ENCODE peak calls at places on chromosomes 13 and 19, in six cellular contexts. I, X, E, M, O and A are unnamed samples.
A peak's percentile ranks its signal among the peaks of the same experiment; 100 is the strongest.

GRCh38 chr13:113576597-113576996 is 8.0 kb upstream of the TFDP1 start:
- DNase-seq in I (no peak), X (no peak), E (no peak), M (no peak), O (no peak), A (no peak)

GRCh38 chr19:56705939-56706338 is 34.4 kb upstream of the ZNF835 start:
- DNase-seq in I (no peak), X (no peak), E (no peak), M (no peak), O (no peak), A (no peak)

GRCh38 chr13:110359840-110360301 is 52.8 kb downstream of the COL4A2 start:
- DNase-seq in I (no peak), X (no peak), E (no peak), M (no peak), O (no peak), A (no peak)

GRCh38 chr19:38003427-38004099 is 96.6 kb downstream of the SIPA1L3 start:
- DNase-seq in I (peak; percentile 98), X (peak; percentile 54), E (peak; percentile 61), M (no peak), O (peak; percentile 63), A (peak; percentile 89)

GRCh38 chr13:101698400-101698799 is 245.9 kb downstream of the ITGBL1 start:
- DNase-seq in I (no peak), X (no peak), E (no peak), M (no peak), O (no peak), A (no peak)

GRCh38 chr13:23728807-23729206 is 158.6 kb downstream of the TNFRSF19 start:
- DNase-seq in I (no peak), X (no peak), E (no peak), M (no peak), O (no peak), A (no peak)

GRCh38 chr13:112700291-112701060 is 10.6 kb downstream of the ATP11A start:
- DNase-seq in I (no peak), X (no peak), E (no peak), M (no peak), O (no peak), A (no peak)

GRCh38 chr13:23320926-23321533 is 112.5 kb downstream of the SACS start:
- DNase-seq in I (peak; percentile 7), X (no peak), E (no peak), M (no peak), O (no peak), A (no peak)

GRCh38 chr19:13119654-13120053 is 1.6 kb downstream of the NACC1 start:
- DNase-seq in I (no peak), X (no peak), E (no peak), M (no peak), O (no peak), A (no peak)

GRCh38 chr19:16591803-16592556 is 19.8 kb upstream of the SLC35E1 start:
- DNase-seq in I (no peak), X (no peak), E (no peak), M (no peak), O (no peak), A (no peak)

GRCh38 chr19:3604227-3604986 is 2.3 kb downstream of the TBXA2R start:
- DNase-seq in I (no peak), X (no peak), E (no peak), M (no peak), O (no peak), A (peak; percentile 78)

GRCh38 chr19:38473201-38473600 is 39.7 kb downstream of the RYR1 start:
- DNase-seq in I (no peak), X (no peak), E (no peak), M (no peak), O (no peak), A (no peak)

GRCh38 chr19:49338691-49339363 is 3.6 kb downstream of the CD37 start:
- DNase-seq in I (peak; percentile 52), X (peak; percentile 90), E (peak; percentile 86), M (no peak), O (peak; percentile 92), A (peak; percentile 88)

GRCh38 chr13:37869756-37870488 is at the start of gene TRPC4:
- DNase-seq in I (peak; percentile 22), X (peak; percentile 20), E (peak; percentile 66), M (no peak), O (peak; percentile 71), A (peak; percentile 83)

GRCh38 chr13:97506511-97506910 is 72.5 kb downstream of the RAP2A start:
- DNase-seq in I (peak; percentile 44), X (no peak), E (no peak), M (no peak), O (no peak), A (no peak)

GRCh38 chr19:18223860-18224524 is 2.2 kb downstream of the PDE4C start:
- DNase-seq in I (peak; percentile 18), X (peak; percentile 49), E (peak; percentile 75), M (no peak), O (peak; percentile 73), A (peak; percentile 83)

GRCh38 chr13:42396501-42396900 is 124.5 kb downstream of the AKAP11 start:
- DNase-seq in I (no peak), X (no peak), E (no peak), M (no peak), O (no peak), A (no peak)

GRCh38 chr13:51420681-51421476 is 32.0 kb downstream of the INTS6 start:
- DNase-seq in I (no peak), X (no peak), E (no peak), M (no peak), O (no peak), A (no peak)

GRCh38 chr13:52659340-52659739 is 6.7 kb downstream of the SUGT1 start:
- DNase-seq in I (no peak), X (no peak), E (no peak), M (no peak), O (no peak), A (no peak)

GRCh38 chr19:18700501-18701249 is 17.2 kb downstream of the CRTC1 start:
- DNase-seq in I (peak; percentile 43), X (peak; percentile 79), E (peak; percentile 78), M (peak; percentile 54), O (no peak), A (peak; percentile 86)

GRCh38 chr13:113005076-113005865 is 36.3 kb downstream of the MCF2L start:
- DNase-seq in I (no peak), X (no peak), E (no peak), M (no peak), O (no peak), A (no peak)

GRCh38 chr19:6528544-6529121 is 2.2 kb upstream of the TNFSF9 start:
- DNase-seq in I (no peak), X (peak; percentile 51), E (no peak), M (no peak), O (no peak), A (no peak)

GRCh38 chr19:6529351-6529750 is 1.5 kb upstream of the TNFSF9 start:
- DNase-seq in I (no peak), X (no peak), E (no peak), M (no peak), O (no peak), A (no peak)

GRCh38 chr19:6531163-6531955 is 533 bp downstream of the TNFSF9 start:
- DNase-seq in I (no peak), X (no peak), E (no peak), M (no peak), O (no peak), A (no peak)

GRCh38 chr19:6530385-6531162 is at the start of gene TNFSF9:
- DNase-seq in I (peak; percentile 86), X (peak; percentile 94), E (peak; percentile 92), M (peak; percentile 80), O (peak; percentile 90), A (peak; percentile 95)

GRCh38 chr19:6529937-6530384 is 865 bp upstream of the TNFSF9 start:
- DNase-seq in I (no peak), X (no peak), E (no peak), M (no peak), O (no peak), A (no peak)
- H3K27ac ChIP-seq in I (no peak overlapping the region), X (peak overlapping the region; percentile 72), E (no peak overlapping the region), M (no peak overlapping the region), O (peak overlapping the region; percentile 82), A (no peak overlapping the region)

DNA sequence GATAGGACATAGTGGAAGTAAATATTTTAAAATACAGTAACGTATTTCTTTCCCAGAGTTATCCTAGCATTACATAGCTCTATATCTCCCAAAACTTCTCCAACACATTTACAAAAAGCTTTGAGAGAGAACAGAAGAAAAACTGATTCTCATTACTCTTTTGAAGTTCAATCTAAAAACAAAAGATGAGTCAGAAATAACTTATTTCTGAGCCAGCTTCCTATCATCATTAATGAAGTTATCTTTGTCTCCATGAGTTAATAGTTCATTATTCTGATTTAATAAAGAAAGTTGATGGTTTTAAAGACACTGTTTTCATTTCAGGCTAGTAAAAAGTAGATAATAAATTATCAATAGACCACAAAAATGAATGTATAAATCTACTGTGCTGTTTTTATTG is 446.7 kb upstream of the SPRY2 start:
- DNase-seq in I (peak; percentile 8), X (no peak), E (no peak), M (no peak), O (no peak), A (no peak)
- H3K27ac ChIP-seq in I (peak overlapping the region; percentile 18), X (no peak overlapping the region), E (no peak overlapping the region), M (no peak overlapping the region), O (no peak overlapping the region), A (no peak overlapping the region)

GRCh38 chr19:47750752-47751151 is 5.4 kb downstream of the NOP53 start:
- DNase-seq in I (no peak), X (no peak), E (no peak), M (no peak), O (no peak), A (no peak)
- H3K27ac ChIP-seq in I (no peak overlapping the region), X (no peak overlapping the region), E (no peak overlapping the region), M (no peak overlapping the region), O (no peak overlapping the region), A (no peak overlapping the region)

DNA sequence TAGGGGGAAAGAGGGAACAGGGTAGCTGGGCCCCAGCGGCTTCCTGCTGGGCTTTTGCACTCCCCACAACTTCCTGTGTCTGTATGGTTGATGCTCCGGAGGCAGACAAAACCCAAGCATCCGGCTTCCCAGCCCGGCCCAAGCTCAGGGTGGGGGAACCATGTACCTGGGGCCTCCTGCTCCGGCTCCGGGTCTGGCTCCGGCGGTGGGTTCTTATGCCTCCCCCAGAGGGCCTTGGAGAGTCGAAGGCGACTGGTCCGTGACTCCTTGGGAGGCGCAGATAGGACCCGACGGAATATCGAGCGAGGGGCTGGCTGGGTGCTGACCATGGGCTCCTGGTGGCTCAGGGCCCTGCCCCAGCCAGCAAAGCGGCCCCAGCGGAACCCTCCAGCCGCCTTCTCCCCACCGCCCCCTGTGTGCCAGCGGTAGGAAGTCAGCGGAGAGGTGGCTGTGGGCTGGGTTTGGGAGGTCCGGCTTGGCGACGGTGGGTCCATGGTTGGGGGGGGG is 426 bp downstream of the RASAL3 start:
- DNase-seq in I (no peak), X (peak; percentile 64), E (no peak), M (peak; percentile 71), O (no peak), A (peak; percentile 66)
- H3K27ac ChIP-seq in I (no peak overlapping the region), X (peak overlapping the region; percentile 78), E (no peak overlapping the region), M (peak overlapping the region; percentile 98), O (no peak overlapping the region), A (no peak overlapping the region)

GRCh38 chr13:34886987-34887386 is 55.1 kb upstream of the NBEA start:
- DNase-seq in I (no peak), X (no peak), E (no peak), M (no peak), O (no peak), A (no peak)
- H3K27ac ChIP-seq in I (no peak overlapping the region), X (no peak overlapping the region), E (no peak overlapping the region), M (no peak overlapping the region), O (peak overlapping the region; percentile 28), A (no peak overlapping the region)

GRCh38 chr19:55372316-55373081 is 2.2 kb upstream of the IL11 start:
- DNase-seq in I (no peak), X (no peak), E (no peak), M (no peak), O (peak; percentile 91), A (no peak)
- H3K27ac ChIP-seq in I (no peak overlapping the region), X (no peak overlapping the region), E (no peak overlapping the region), M (no peak overlapping the region), O (no peak overlapping the region), A (no peak overlapping the region)

GRCh38 chr19:40800997-40801377 is 2.0 kb downstream of the EGLN2 start:
- DNase-seq in I (no peak), X (no peak), E (no peak), M (no peak), O (no peak), A (peak; percentile 72)
- H3K27ac ChIP-seq in I (no peak overlapping the region), X (peak overlapping the region; percentile 97), E (no peak overlapping the region), M (peak overlapping the region; percentile 74), O (no peak overlapping the region), A (no peak overlapping the region)